ENCODE peak calls at places on chromosome 1, in ten cellular contexts. R is esophagus squamous epithelium, X is uterus, D is spleen, A is heart left ventricle, M is IMR-90, W is Peyer's patch, J is breast epithelium, L is sigmoid colon, G is GM12878. P is an unnamed sample.

GRCh38 chr1:57340361-57341192 is 83.3 kb downstream of the DAB1 start:
- DNase-seq in M (no peak), R (no peak), X (no peak), J (no peak), A (no peak), L (no peak), D (no peak), G (no peak), W (no peak), P (peak; percentile 68)

GRCh38 chr1:167935252-167936067 is 1.0 kb upstream of the DCAF6 start:
- DNase-seq in M (peak; percentile 36), R (no peak), X (peak; percentile 28), J (no peak), G (no peak), D (no peak), W (no peak), L (peak; percentile 65), A (peak; percentile 42), P (peak; percentile 59)

GRCh38 chr1:84698718-84699117 is 8.5 kb upstream of the SSX2IP start:
- DNase-seq in M (peak; percentile 93), D (no peak), R (no peak), X (no peak), A (no peak), J (no peak), L (no peak), W (no peak), G (no peak), P (no peak)

GRCh38 chr1:189616893-189617292 is 860.8 kb downstream of the BRINP3 start:
- DNase-seq in R (no peak), W (no peak), J (no peak), X (no peak), A (no peak), M (peak; percentile 37), G (no peak), D (no peak), L (no peak), P (no peak)

GRCh38 chr1:207619833-207620572 is 24.9 kb upstream of the CR1L start:
- DNase-seq in L (no peak), J (no peak), M (peak; percentile 51), W (no peak), X (no peak), G (no peak), A (no peak), D (no peak), R (no peak), P (no peak)

GRCh38 chr1:34549199-34549598 is 205.6 kb upstream of the GJB5 start:
- DNase-seq in W (no peak), R (no peak), A (no peak), D (no peak), M (no peak), X (no peak), L (no peak), G (no peak), J (no peak), P (peak; percentile 67)

GRCh38 chr1:151807131-151807530 is 1.9 kb upstream of the LINGO4 start:
- DNase-seq in M (no peak), A (no peak), X (no peak), G (no peak), W (no peak), J (no peak), L (no peak), D (no peak), R (no peak), P (no peak)

GRCh38 chr1:44296794-44297193 is 58.3 kb downstream of the ERI3 start:
- DNase-seq in L (peak; percentile 12), J (no peak), A (no peak), W (no peak), X (no peak), M (no peak), R (no peak), G (no peak), D (no peak), P (no peak)

GRCh38 chr1:65832296-65832695 is 39.6 kb downstream of the PDE4B start:
- DNase-seq in J (no peak), G (no peak), L (no peak), A (no peak), D (no peak), R (no peak), W (no peak), M (peak; percentile 72), X (no peak), P (no peak)

GRCh38 chr1:221921936-221922335 is 180.0 kb upstream of the DUSP10 start:
- DNase-seq in R (no peak), X (no peak), M (peak; percentile 49), J (no peak), A (no peak), D (no peak), L (no peak), W (no peak), G (no peak), P (no peak)

GRCh38 chr1:111219466-111220286 is 7.8 kb upstream of the CHI3L2 start:
- DNase-seq in J (no peak), G (peak; percentile 99), W (peak; percentile 75), R (no peak), L (no peak), A (no peak), X (no peak), M (no peak), D (peak; percentile 84), P (no peak)
- TF ChIP-seq POLR2A in J (no peak), G (peak; percentile 78), W (no peak), R (no peak), L (no peak), A (no peak), X (no peak), M (no peak), D (no peak), P (no peak)

DNA sequence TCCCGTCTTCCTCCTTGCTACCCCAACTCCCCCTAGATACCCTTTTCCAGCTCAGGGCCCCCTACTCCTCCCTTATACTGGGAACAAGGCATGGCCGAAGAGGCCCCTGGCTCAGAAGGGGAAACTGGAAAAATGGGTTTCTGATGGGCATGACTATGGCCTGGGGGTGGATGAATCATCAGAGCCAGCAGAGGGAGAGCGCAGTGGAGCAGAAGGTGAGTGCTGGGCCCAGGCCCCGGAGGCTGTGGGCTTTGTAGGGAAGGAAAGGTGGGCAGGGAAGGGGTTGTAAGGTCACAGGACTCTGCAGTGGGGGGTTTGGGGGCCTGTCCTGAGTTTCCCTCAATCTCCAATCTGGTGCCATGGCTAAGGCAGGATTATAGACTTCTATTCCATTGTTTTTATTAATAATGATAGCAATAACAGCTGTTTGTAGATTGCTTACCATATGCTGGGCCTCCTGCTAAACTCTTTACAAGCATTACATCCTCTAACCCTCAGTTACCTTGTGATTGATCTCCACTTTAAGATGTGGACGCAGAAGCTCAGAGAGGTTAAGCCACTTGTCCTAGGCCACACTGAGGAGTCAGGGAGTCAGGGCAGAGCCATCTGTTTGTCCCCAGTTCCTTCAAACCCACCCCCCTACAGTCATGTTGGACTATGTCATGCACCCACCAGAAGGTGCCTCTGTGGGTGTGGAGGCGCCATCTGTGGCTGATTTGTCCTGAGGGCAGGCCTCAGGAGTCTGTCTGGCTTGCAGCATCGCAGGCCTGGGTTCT is 36.2 kb upstream of the ZNF362 start:
- DNase-seq in D (no peak), X (no peak), L (no peak), A (no peak), R (no peak), G (no peak), J (peak; percentile 38), M (peak; percentile 45), W (no peak), P (no peak)
- TF ChIP-seq CTCF in D (no peak), X (no peak), L (no peak), A (no peak), R (no peak), G (no peak), J (no peak), M (no peak), W (no peak), P (no peak)

GRCh38 chr1:204302769-204303168 is 57.0 kb downstream of the PLEKHA6 start:
- DNase-seq in W (no peak), L (no peak), A (no peak), X (no peak), M (no peak), R (no peak), D (no peak), J (no peak), G (no peak), P (no peak)

GRCh38 chr1:204307334-204307883 is 52.3 kb downstream of the PLEKHA6 start:
- DNase-seq in X (peak; percentile 44), L (peak; percentile 81), A (peak; percentile 67), M (peak; percentile 76), G (no peak), R (no peak), W (no peak), D (no peak), J (no peak), P (peak; percentile 61)

GRCh38 chr1:204304067-204304466 is 55.7 kb downstream of the PLEKHA6 start:
- DNase-seq in D (no peak), J (no peak), X (no peak), W (no peak), R (no peak), M (no peak), A (no peak), G (no peak), L (no peak), P (no peak)

GRCh38 chr1:204308023-204308628 is 51.6 kb downstream of the PLEKHA6 start:
- DNase-seq in M (no peak), R (no peak), X (no peak), A (no peak), J (no peak), D (no peak), L (no peak), G (no peak), W (no peak), P (no peak)

DNA sequence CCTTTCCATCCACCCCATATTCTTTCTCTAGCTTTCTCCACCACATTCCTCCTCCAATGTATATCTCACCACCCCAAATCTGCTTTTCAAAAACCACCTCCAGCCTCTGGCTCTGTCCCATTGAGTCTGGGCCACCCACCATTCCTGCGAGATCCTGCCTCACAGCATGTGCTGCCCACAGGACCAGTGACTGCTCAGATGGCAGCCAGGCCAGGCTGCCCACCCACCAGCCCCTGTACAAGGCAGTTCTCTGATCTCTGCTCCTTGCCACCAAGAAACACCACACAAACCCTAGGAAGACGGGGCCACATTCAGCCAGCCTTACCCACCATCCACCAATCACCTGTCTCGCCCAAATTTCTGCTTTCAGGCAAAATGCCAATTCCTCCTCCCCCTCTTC is 53.7 kb downstream of the PLEKHA6 start:
- DNase-seq in D (no peak), J (no peak), W (no peak), X (no peak), G (no peak), A (no peak), M (no peak), L (no peak), R (no peak), P (no peak)
- H3K27ac ChIP-seq in D (no peak overlapping the region), J (no peak overlapping the region), W (no peak overlapping the region), X (no peak overlapping the region), G (no peak overlapping the region), A (no peak overlapping the region), M (no peak overlapping the region), L (no peak overlapping the region), R (no peak overlapping the region), P (no peak overlapping the region)

DNA sequence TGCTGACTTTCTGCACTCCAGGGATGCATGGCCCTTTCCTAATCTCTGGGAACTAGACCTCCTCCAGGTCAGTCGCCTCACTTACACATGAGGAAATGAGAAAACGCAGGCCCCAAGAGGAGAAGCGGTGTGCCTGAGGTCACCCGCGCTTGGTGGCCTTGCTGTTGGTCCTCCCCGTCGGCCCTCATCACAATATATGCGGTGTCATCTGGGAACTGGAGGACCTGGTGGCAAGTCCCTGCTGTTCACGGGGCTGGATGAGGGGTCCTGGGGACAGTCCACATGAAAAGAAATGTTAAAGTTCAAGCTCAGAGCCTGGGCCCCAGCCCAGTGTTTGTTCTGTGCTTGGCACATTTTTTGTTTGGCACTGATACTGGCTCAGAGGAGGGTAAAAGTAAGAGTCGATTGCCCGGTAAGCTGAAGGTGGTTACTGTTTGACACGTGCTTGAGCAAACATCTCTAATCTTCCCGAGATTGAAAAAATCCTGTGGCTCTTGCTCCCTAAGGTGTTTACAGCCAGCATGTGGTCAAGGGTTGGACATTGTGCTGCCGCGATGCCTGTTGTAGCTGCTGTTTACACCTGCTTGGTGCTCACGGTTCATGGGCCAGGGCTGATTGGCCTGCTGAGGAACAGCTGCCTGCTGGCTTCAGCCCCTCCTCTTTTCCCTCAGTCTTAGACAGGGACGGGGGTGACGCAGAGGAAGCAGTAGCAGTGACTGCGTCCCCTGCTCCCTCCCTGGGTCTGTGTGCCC is 5.2 kb downstream of the COQ8A start:
- DNase-seq in G (no peak), X (no peak), D (no peak), W (no peak), L (no peak), J (no peak), A (no peak), R (no peak), M (no peak), P (peak; percentile 78)
- TF ChIP-seq POLR2A in G (no peak), X (no peak), D (no peak), W (peak; percentile 33), L (no peak), J (no peak), A (no peak), R (no peak), M (no peak), P (no peak)

P was measured in right lobe of liver.